ENCODE peak calls at places on chromosomes 3 and 15, in seven cellular contexts. One of them, this sample, is unnamed.

GRCh38 chr3:184354121-184354728 is 7.2 kb downstream of the CLCN2 start:
- DNase-seq in GM12891: peak
- DNase-seq in sigmoid colon: no peak
- DNase-seq in Peyer's patch: no peak
- DNase-seq in ovary: no peak
- DNase-seq in tibial nerve: no peak
- DNase-seq in endothelial cell of umbilical vein: peak
- DNase-seq in this sample: no peak

GRCh38 chr3:115814778-115815380 is 191.6 kb downstream of the GAP43 start:
- DNase-seq in GM12891: peak
- DNase-seq in sigmoid colon: peak
- DNase-seq in Peyer's patch: peak
- DNase-seq in ovary: peak
- DNase-seq in tibial nerve: peak
- DNase-seq in endothelial cell of umbilical vein: peak
- DNase-seq in this sample: no peak

GRCh38 chr3:133425898-133426297 is 26.0 kb downstream of the BFSP2 start:
- DNase-seq in GM12891: no peak
- DNase-seq in sigmoid colon: no peak
- DNase-seq in Peyer's patch: no peak
- DNase-seq in ovary: no peak
- DNase-seq in tibial nerve: no peak
- DNase-seq in endothelial cell of umbilical vein: no peak
- DNase-seq in this sample: no peak

GRCh38 chr3:149564079-149564478 is 89.6 kb downstream of the TM4SF4 start:
- DNase-seq in GM12891: no peak
- DNase-seq in sigmoid colon: no peak
- DNase-seq in Peyer's patch: no peak
- DNase-seq in ovary: no peak
- DNase-seq in tibial nerve: no peak
- DNase-seq in endothelial cell of umbilical vein: no peak
- DNase-seq in this sample: no peak

GRCh38 chr3:111979689-111980025 is 831 bp downstream of the ABHD10 start:
- DNase-seq in GM12891: no peak
- DNase-seq in sigmoid colon: no peak
- DNase-seq in Peyer's patch: no peak
- DNase-seq in ovary: no peak
- DNase-seq in tibial nerve: no peak
- DNase-seq in endothelial cell of umbilical vein: no peak
- DNase-seq in this sample: no peak

GRCh38 chr3:125585595-125586223 is 9.6 kb downstream of the OSBPL11 start:
- DNase-seq in GM12891: no peak
- DNase-seq in sigmoid colon: peak
- DNase-seq in Peyer's patch: no peak
- DNase-seq in ovary: peak
- DNase-seq in tibial nerve: no peak
- DNase-seq in endothelial cell of umbilical vein: peak
- DNase-seq in this sample: no peak

GRCh38 chr3:119937229-119937628 is 155.3 kb downstream of the NR1I2 start:
- DNase-seq in GM12891: peak
- DNase-seq in sigmoid colon: no peak
- DNase-seq in Peyer's patch: no peak
- DNase-seq in ovary: no peak
- DNase-seq in tibial nerve: no peak
- DNase-seq in endothelial cell of umbilical vein: no peak
- DNase-seq in this sample: no peak

GRCh38 chr3:46395210-46395661 is 11.6 kb downstream of the CCR5AS start:
- DNase-seq in GM12891: no peak
- DNase-seq in sigmoid colon: no peak
- DNase-seq in Peyer's patch: no peak
- DNase-seq in ovary: no peak
- DNase-seq in tibial nerve: no peak
- DNase-seq in endothelial cell of umbilical vein: no peak
- DNase-seq in this sample: no peak

GRCh38 chr3:24457719-24458118 is 36.9 kb downstream of the THRB start:
- DNase-seq in GM12891: no peak
- DNase-seq in sigmoid colon: no peak
- DNase-seq in Peyer's patch: no peak
- DNase-seq in ovary: no peak
- DNase-seq in tibial nerve: no peak
- DNase-seq in endothelial cell of umbilical vein: no peak
- DNase-seq in this sample: no peak

GRCh38 chr3:30083315-30083714 is 523.1 kb upstream of the TGFBR2 start:
- DNase-seq in GM12891: no peak
- DNase-seq in sigmoid colon: no peak
- DNase-seq in Peyer's patch: no peak
- DNase-seq in ovary: no peak
- DNase-seq in tibial nerve: no peak
- DNase-seq in endothelial cell of umbilical vein: no peak
- DNase-seq in this sample: no peak

GRCh38 chr15:40992825-40993224 is 39.6 kb downstream of the CHAC1 start:
- DNase-seq in GM12891: no peak
- DNase-seq in sigmoid colon: no peak
- DNase-seq in Peyer's patch: no peak
- DNase-seq in ovary: no peak
- DNase-seq in tibial nerve: no peak
- DNase-seq in endothelial cell of umbilical vein: no peak
- DNase-seq in this sample: no peak

GRCh38 chr3:70774641-70775040 is 462.2 kb upstream of the MDFIC2 start:
- DNase-seq in GM12891: no peak
- DNase-seq in sigmoid colon: no peak
- DNase-seq in Peyer's patch: no peak
- DNase-seq in ovary: no peak
- DNase-seq in tibial nerve: no peak
- DNase-seq in endothelial cell of umbilical vein: no peak
- DNase-seq in this sample: no peak

GRCh38 chr3:157160652-157161480 is 919 bp upstream of the CCNL1 start:
- DNase-seq in GM12891: peak
- DNase-seq in sigmoid colon: peak
- DNase-seq in Peyer's patch: peak
- DNase-seq in ovary: peak
- DNase-seq in tibial nerve: peak
- DNase-seq in endothelial cell of umbilical vein: peak
- DNase-seq in this sample: peak

GRCh38 chr15:48717458-48717857 is 71.9 kb upstream of the FBN1 start:
- DNase-seq in GM12891: no peak
- DNase-seq in sigmoid colon: no peak
- DNase-seq in Peyer's patch: no peak
- DNase-seq in ovary: no peak
- DNase-seq in tibial nerve: no peak
- DNase-seq in endothelial cell of umbilical vein: no peak
- DNase-seq in this sample: no peak

GRCh38 chr15:59436774-59437472 is 1.1 kb upstream of the FAM81A start:
- DNase-seq in GM12891: no peak
- DNase-seq in sigmoid colon: peak
- DNase-seq in Peyer's patch: no peak
- DNase-seq in ovary: no peak
- DNase-seq in tibial nerve: no peak
- DNase-seq in endothelial cell of umbilical vein: peak
- DNase-seq in this sample: no peak

GRCh38 chr3:132032959-132033358 is 1.9 kb downstream of the CPNE4 start:
- DNase-seq in GM12891: no peak
- DNase-seq in sigmoid colon: no peak
- DNase-seq in Peyer's patch: no peak
- DNase-seq in ovary: no peak
- DNase-seq in tibial nerve: no peak
- DNase-seq in endothelial cell of umbilical vein: no peak
- DNase-seq in this sample: no peak

GRCh38 chr3:194867270-194867983 is 181.7 kb downstream of the FAM43A start:
- DNase-seq in GM12891: no peak
- DNase-seq in sigmoid colon: no peak
- DNase-seq in Peyer's patch: peak
- DNase-seq in ovary: no peak
- DNase-seq in tibial nerve: no peak
- DNase-seq in endothelial cell of umbilical vein: peak
- DNase-seq in this sample: no peak

GRCh38 chr3:42654331-42655201 is 1.1 kb downstream of the ZBTB47 start:
- DNase-seq in GM12891: peak
- DNase-seq in sigmoid colon: peak
- DNase-seq in Peyer's patch: peak
- DNase-seq in ovary: peak
- DNase-seq in tibial nerve: no peak
- DNase-seq in endothelial cell of umbilical vein: peak
- DNase-seq in this sample: no peak
- TF ChIP-seq POLR2A in GM12891: no peak
- TF ChIP-seq POLR2A in sigmoid colon: no peak
- TF ChIP-seq POLR2A in Peyer's patch: no peak
- TF ChIP-seq POLR2A in ovary: no peak
- TF ChIP-seq POLR2A in tibial nerve: peak
- TF ChIP-seq POLR2A in endothelial cell of umbilical vein: no peak
- TF ChIP-seq POLR2A in this sample: no peak

GRCh38 chr3:50616770-50617095 is 218 bp upstream of the MAPKAPK3 start:
- DNase-seq in GM12891: peak
- DNase-seq in sigmoid colon: peak
- DNase-seq in Peyer's patch: peak
- DNase-seq in ovary: peak
- DNase-seq in tibial nerve: peak
- DNase-seq in endothelial cell of umbilical vein: peak
- DNase-seq in this sample: peak

GRCh38 chr3:50617096-50617791 is at the start of gene MAPKAPK3:
- DNase-seq in GM12891: no peak
- DNase-seq in sigmoid colon: peak
- DNase-seq in Peyer's patch: no peak
- DNase-seq in ovary: peak
- DNase-seq in tibial nerve: no peak
- DNase-seq in endothelial cell of umbilical vein: peak
- DNase-seq in this sample: no peak

GRCh38 chr3:50616003-50616769 is 765 bp upstream of the MAPKAPK3 start:
- DNase-seq in GM12891: peak
- DNase-seq in sigmoid colon: peak
- DNase-seq in Peyer's patch: peak
- DNase-seq in ovary: peak
- DNase-seq in tibial nerve: peak
- DNase-seq in endothelial cell of umbilical vein: peak
- DNase-seq in this sample: no peak

GRCh38 chr3:50620420-50620819 is 3.5 kb downstream of the MAPKAPK3 start:
- DNase-seq in GM12891: no peak
- DNase-seq in sigmoid colon: no peak
- DNase-seq in Peyer's patch: no peak
- DNase-seq in ovary: no peak
- DNase-seq in tibial nerve: no peak
- DNase-seq in endothelial cell of umbilical vein: no peak
- DNase-seq in this sample: no peak

DNA sequence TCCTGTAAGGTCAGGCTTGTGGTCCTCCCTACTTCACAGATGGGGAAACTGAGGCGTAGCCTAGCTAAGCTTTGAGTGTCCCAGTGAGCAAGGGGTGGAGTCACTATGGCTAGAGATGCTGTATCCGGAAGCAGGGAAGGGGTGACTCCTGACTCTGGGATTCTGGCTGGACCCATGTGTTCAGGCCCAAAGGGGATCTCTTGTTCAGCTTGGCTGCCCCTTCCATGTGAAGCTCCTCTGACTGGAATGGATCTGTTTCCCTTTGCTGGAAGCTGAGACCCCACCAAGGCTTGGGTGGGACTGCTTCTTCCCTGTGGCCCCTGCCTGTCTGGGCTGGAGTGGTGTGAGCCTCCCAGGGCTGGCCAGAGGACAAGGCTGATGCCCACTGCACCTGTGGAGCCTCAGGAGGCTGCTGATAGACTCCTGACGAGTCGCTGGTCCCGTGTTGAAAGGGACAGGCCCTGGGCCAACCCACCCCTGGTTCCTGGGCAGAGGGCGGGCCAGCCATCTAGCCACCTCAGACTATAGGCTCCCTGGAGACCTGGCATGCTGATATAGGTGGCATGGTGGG is 1.0 kb downstream of the MAPKAPK3 start:
- DNase-seq in GM12891: no peak
- DNase-seq in sigmoid colon: no peak
- DNase-seq in Peyer's patch: no peak
- DNase-seq in ovary: no peak
- DNase-seq in tibial nerve: no peak
- DNase-seq in endothelial cell of umbilical vein: no peak
- DNase-seq in this sample: no peak
- TF ChIP-seq POLR2A in GM12891: no peak
- TF ChIP-seq POLR2A in sigmoid colon: no peak
- TF ChIP-seq POLR2A in Peyer's patch: no peak
- TF ChIP-seq POLR2A in ovary: no peak
- TF ChIP-seq POLR2A in tibial nerve: no peak
- TF ChIP-seq POLR2A in endothelial cell of umbilical vein: no peak
- TF ChIP-seq POLR2A in this sample: no peak

DNA sequence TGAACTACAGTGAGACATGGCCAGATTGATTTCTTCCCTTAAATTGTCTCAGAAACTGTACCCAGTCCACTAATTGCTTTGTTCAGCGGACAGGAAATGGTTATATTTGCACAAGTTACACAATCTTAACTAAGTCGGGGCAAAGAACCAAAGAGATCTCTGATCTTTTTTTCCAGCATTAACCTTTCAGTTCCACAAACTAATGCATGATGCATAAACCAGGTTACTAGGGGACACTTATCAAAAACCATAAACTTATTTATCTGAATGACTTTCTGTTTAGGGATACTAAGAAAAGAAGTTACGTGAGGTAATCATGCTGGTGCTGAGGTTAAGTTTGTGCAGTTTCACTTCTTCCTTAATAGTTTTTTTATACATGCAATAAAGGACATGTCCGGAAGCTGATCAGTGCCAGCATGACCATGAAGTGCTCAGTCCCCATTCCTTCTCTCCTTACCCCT is 22.4 kb downstream of the FNDC3B start:
- DNase-seq in GM12891: peak
- DNase-seq in sigmoid colon: no peak
- DNase-seq in Peyer's patch: no peak
- DNase-seq in ovary: no peak
- DNase-seq in tibial nerve: no peak
- DNase-seq in endothelial cell of umbilical vein: peak
- DNase-seq in this sample: no peak
- TF ChIP-seq POLR2A in GM12891: no peak
- TF ChIP-seq POLR2A in sigmoid colon: no peak
- TF ChIP-seq POLR2A in Peyer's patch: no peak
- TF ChIP-seq POLR2A in ovary: no peak
- TF ChIP-seq POLR2A in tibial nerve: no peak
- TF ChIP-seq POLR2A in endothelial cell of umbilical vein: peak
- TF ChIP-seq POLR2A in this sample: no peak

DNA sequence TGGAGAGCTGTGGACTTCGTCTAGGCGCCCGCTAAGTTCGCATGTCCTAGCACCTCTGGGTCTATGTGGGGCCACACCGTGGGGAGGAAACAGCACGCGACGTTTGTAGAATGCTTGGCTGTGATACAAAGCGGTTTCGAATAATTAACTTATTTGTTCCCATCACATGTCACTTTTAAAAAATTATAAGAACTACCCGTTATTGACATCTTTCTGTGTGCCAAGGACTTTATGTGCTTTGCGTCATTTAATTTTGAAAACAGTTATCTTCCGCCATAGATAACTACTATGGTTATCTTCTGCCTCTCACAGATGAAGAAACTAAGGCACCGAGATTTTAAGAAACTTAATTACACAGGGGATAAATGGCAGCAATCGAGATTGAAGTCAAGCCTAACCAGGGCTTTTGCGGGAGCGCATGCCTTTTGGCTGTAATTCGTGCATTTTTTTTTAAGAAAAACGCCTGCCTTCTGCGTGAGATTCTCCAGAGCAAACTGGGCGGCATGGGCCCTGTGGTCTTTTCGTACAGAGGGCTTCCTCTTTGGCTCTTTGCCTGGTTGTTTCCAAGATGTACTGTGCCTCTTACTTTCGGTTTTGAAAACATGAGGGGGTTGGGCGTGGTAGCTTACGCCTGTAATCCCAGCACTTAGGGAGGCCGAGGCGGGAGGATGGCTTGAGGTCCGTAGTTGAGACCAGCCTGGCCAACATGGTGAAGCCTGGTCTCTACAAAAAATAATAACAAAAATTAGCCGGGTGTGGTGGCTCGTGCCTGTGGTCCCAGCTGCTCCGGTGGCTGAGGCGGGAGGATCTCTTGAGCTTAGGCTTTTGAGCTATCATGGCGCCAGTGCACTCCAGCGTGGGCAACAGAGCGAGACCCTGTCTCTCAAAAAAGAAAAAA is 1.0 kb downstream of the B2M start:
- DNase-seq in GM12891: no peak
- DNase-seq in sigmoid colon: peak
- DNase-seq in Peyer's patch: peak
- DNase-seq in ovary: peak
- DNase-seq in tibial nerve: peak
- DNase-seq in endothelial cell of umbilical vein: peak
- DNase-seq in this sample: no peak
- TF ChIP-seq POLR2A in GM12891: no peak
- TF ChIP-seq POLR2A in sigmoid colon: peak
- TF ChIP-seq POLR2A in Peyer's patch: peak
- TF ChIP-seq POLR2A in ovary: no peak
- TF ChIP-seq POLR2A in tibial nerve: peak
- TF ChIP-seq POLR2A in endothelial cell of umbilical vein: no peak
- TF ChIP-seq POLR2A in this sample: no peak